ENCODE peak calls at places on chromosome 17, in five cellular contexts. A is RWPE1, E is IMR-90, S is AG04450, D is H1. G is an unnamed sample.
A peak's percentile ranks its signal among the peaks of the same experiment; 100 is the strongest.

GRCh38 chr17:6995500-6996255 is at the start of gene ALOX12:
- DNase-seq in D (peak; percentile 77), S (no peak), E (no peak), A (peak; percentile 70), G (no peak)

GRCh38 chr17:61106354-61106753 is 293.3 kb upstream of the TBX2 start:
- DNase-seq in A (no peak), E (no peak), S (no peak), D (no peak), G (no peak)

GRCh38 chr17:74413491-74413890 is 18.4 kb upstream of the GPRC5C start:
- DNase-seq in D (no peak), E (no peak), A (no peak), S (no peak), G (peak; percentile 15)

GRCh38 chr17:65522751-65523404 is 38.6 kb downstream of the AXIN2 start:
- DNase-seq in A (no peak), E (no peak), S (no peak), D (no peak), G (no peak)

GRCh38 chr17:76248013-76248782 is 7.9 kb upstream of the RNF157 start:
- DNase-seq in A (no peak), D (no peak), E (no peak), S (no peak), G (no peak)

GRCh38 chr17:59425085-59425901 is 93.8 kb downstream of the YPEL2 start:
- DNase-seq in A (no peak), E (peak; percentile 57), S (no peak), D (no peak), G (peak; percentile 70)

GRCh38 chr17:9221231-9222180 is 200.2 kb downstream of the NTN1 start:
- DNase-seq in A (no peak), S (no peak), D (no peak), E (no peak), G (no peak)

GRCh38 chr17:66432996-66433556 is 130.7 kb downstream of the PRKCA start:
- DNase-seq in A (no peak), S (no peak), D (no peak), E (peak; percentile 59), G (no peak)

G was measured in kidney tubule cell.